ENCODE peak calls at places on chromosomes 11 and 22, in eight cellular contexts. N is activated CD4-positive, alpha-beta memory T cell treated with anti-CD3 and anti-CD28 coated beads, Interleukin-2, amount 10 ng/mL, durations not matched to agents 7 days and 5 days; C is GM13976; H is dorsolateral prefrontal cortex; Q is COR-L47; P is fibroblast of the aortic adventitia; A is HT-29; E is GM23248. X is an unnamed sample.

GRCh38 chr11:128688031-128688713 is 5.7 kb upstream of the FLI1 start:
- DNase-seq in N (no peak), C (peak), H (no peak), Q (no peak), P (no peak), A (no peak), E (no peak), X (no peak)

GRCh38 chr22:18028817-18029527 is 4.6 kb upstream of the MICAL3 start:
- DNase-seq in N (no peak), C (no peak), H (no peak), Q (no peak), P (no peak), A (no peak), E (no peak), X (no peak)

GRCh38 chr22:17117890-17118289 is 3.3 kb downstream of the TMEM121B start:
- DNase-seq in N (peak), C (no peak), H (no peak), Q (no peak), P (no peak), A (no peak), E (no peak), X (no peak)

GRCh38 chr11:2885017-2885675 is 429 bp downstream of the CDKN1C start:
- DNase-seq in N (peak), C (peak), H (peak), Q (no peak), P (peak), A (peak), E (peak), X (peak)

GRCh38 chr22:36374603-36375024 is 13.2 kb downstream of the MYH9 start:
- DNase-seq in N (peak), C (no peak), H (no peak), Q (no peak), P (peak), A (peak), E (peak), X (no peak)

GRCh38 chr11:820655-821512 is 2.2 kb downstream of the PNPLA2 start:
- DNase-seq in N (no peak), C (no peak), H (peak), Q (no peak), P (peak), A (peak), E (peak), X (peak)

GRCh38 chr22:29998627-29999026 is 81.6 kb upstream of the HORMAD2 start:
- DNase-seq in N (no peak), C (no peak), H (no peak), Q (no peak), P (peak), A (no peak), E (peak), X (no peak)

GRCh38 chr11:69131644-69132300 is 24.0 kb upstream of the SMIM38 start:
- DNase-seq in N (no peak), C (no peak), H (peak), Q (peak), P (peak), A (peak), E (peak), X (peak)

GRCh38 chr11:44622721-44623258 is 57.3 kb downstream of the CD82 start:
- DNase-seq in N (peak), C (peak), H (peak), Q (no peak), P (no peak), A (no peak), E (no peak), X (no peak)

GRCh38 chr11:16081756-16082531 is 274.4 kb downstream of the SOX6 start:
- DNase-seq in N (no peak), C (no peak), H (no peak), Q (peak), P (no peak), A (no peak), E (no peak), X (no peak)

GRCh38 chr11:94988748-94989147 is 15.2 kb downstream of the KDM4D start:
- DNase-seq in N (no peak), C (no peak), H (no peak), Q (no peak), P (no peak), A (no peak), E (no peak), X (no peak)

GRCh38 chr11:94722735-94723134 is 45.4 kb upstream of the AMOTL1 start:
- DNase-seq in N (no peak), C (no peak), H (no peak), Q (no peak), P (no peak), A (no peak), E (no peak), X (no peak)

GRCh38 chr22:46086577-46087335 is 63.6 kb upstream of the PPARA start:
- DNase-seq in N (no peak), C (no peak), H (no peak), Q (no peak), P (peak), A (peak), E (peak), X (no peak)

GRCh38 chr11:61071208-61071681 is 31.0 kb upstream of the CD5 start:
- DNase-seq in N (peak), C (peak), H (no peak), Q (no peak), P (no peak), A (no peak), E (no peak), X (no peak)

GRCh38 chr22:23240639-23241389 is 60.5 kb downstream of the BCR start:
- DNase-seq in N (peak), C (no peak), H (no peak), Q (no peak), P (no peak), A (peak), E (peak), X (no peak)

GRCh38 chr11:70645537-70645936 is 247.2 kb downstream of the CTTN start:
- DNase-seq in N (no peak), C (no peak), H (no peak), Q (no peak), P (no peak), A (no peak), E (no peak), X (no peak)

GRCh38 chr22:29117799-29118477 is 45.1 kb downstream of the KREMEN1 start:
- DNase-seq in N (no peak), C (no peak), H (no peak), Q (no peak), P (peak), A (no peak), E (peak), X (no peak)

GRCh38 chr22:36193577-36193976 is 8.0 kb downstream of the APOL4 start:
- DNase-seq in N (no peak), C (no peak), H (no peak), Q (no peak), P (no peak), A (no peak), E (no peak), X (no peak)

GRCh38 chr22:45548991-45549736 is 46.5 kb downstream of the FBLN1 start:
- DNase-seq in N (no peak), C (no peak), H (no peak), Q (no peak), P (peak), A (peak), E (peak), X (peak)

GRCh38 chr11:110989734-110990133 is 255.8 kb upstream of the POU2AF2 start:
- DNase-seq in N (no peak), C (no peak), H (no peak), Q (no peak), P (peak), A (no peak), E (peak), X (peak)

GRCh38 chr11:116829525-116830183 is at the start of gene APOC3:
- DNase-seq in N (no peak), C (no peak), H (no peak), Q (no peak), P (peak), A (no peak), E (peak), X (peak)

GRCh38 chr22:43376765-43377485 is 33.8 kb upstream of the SCUBE1 start:
- DNase-seq in N (peak), C (no peak), H (peak), Q (no peak), P (peak), A (no peak), E (no peak), X (no peak)

GRCh38 chr11:16613401-16614381 is 124.8 kb upstream of the C11orf58 start:
- DNase-seq in N (peak), C (peak), H (peak), Q (peak), P (peak), A (peak), E (peak), X (peak)

GRCh38 chr11:124068711-124069110 is 27.6 kb upstream of the OR10G7 start:
- DNase-seq in N (no peak), C (no peak), H (no peak), Q (no peak), P (no peak), A (no peak), E (no peak), X (no peak)

X was measured in GM03348.